ENCODE peak calls at places on chromosomes 7 and 10, in nine cellular contexts. One of them, this sample, is unnamed.

GRCh38 chr7:150450491-150450992 is at the start of gene GIMAP8:
- DNase-seq in upper lobe of left lung: peak
- DNase-seq in K562: no peak
- DNase-seq in omental fat pad: no peak
- DNase-seq in H9: no peak
- DNase-seq in endothelial cell: peak
- DNase-seq in AG10803: no peak
- DNase-seq in GM12878: no peak
- DNase-seq in brain microvascular endothelial cell: no peak
- DNase-seq in this sample: peak

GRCh38 chr10:103238506-103239252 is 7.0 kb upstream of the RPEL1 start:
- DNase-seq in K562: no peak
- DNase-seq in omental fat pad: no peak
- DNase-seq in endothelial cell: no peak
- DNase-seq in H9: peak
- DNase-seq in GM12878: no peak
- DNase-seq in brain microvascular endothelial cell: peak
- DNase-seq in AG10803: peak
- DNase-seq in upper lobe of left lung: peak
- DNase-seq in this sample: no peak

GRCh38 chr7:121244120-121244865 is 84.5 kb upstream of the WNT16 start:
- DNase-seq in upper lobe of left lung: no peak
- DNase-seq in omental fat pad: no peak
- DNase-seq in brain microvascular endothelial cell: no peak
- DNase-seq in GM12878: no peak
- DNase-seq in AG10803: peak
- DNase-seq in H9: no peak
- DNase-seq in K562: no peak
- DNase-seq in endothelial cell: no peak
- DNase-seq in this sample: no peak

GRCh38 chr10:29554660-29555059 is 80.1 kb downstream of the SVIL start:
- DNase-seq in brain microvascular endothelial cell: peak
- DNase-seq in GM12878: no peak
- DNase-seq in AG10803: peak
- DNase-seq in K562: no peak
- DNase-seq in endothelial cell: no peak
- DNase-seq in omental fat pad: no peak
- DNase-seq in H9: no peak
- DNase-seq in upper lobe of left lung: no peak
- DNase-seq in this sample: no peak

GRCh38 chr7:55593172-55593514 is 20.8 kb upstream of the VOPP1 start:
- DNase-seq in omental fat pad: no peak
- DNase-seq in endothelial cell: no peak
- DNase-seq in upper lobe of left lung: no peak
- DNase-seq in GM12878: no peak
- DNase-seq in brain microvascular endothelial cell: no peak
- DNase-seq in K562: peak
- DNase-seq in H9: no peak
- DNase-seq in AG10803: no peak
- DNase-seq in this sample: no peak

GRCh38 chr10:120456626-120457430 is at the start of gene PLPP4:
- DNase-seq in K562: peak
- DNase-seq in GM12878: no peak
- DNase-seq in omental fat pad: no peak
- DNase-seq in H9: peak
- DNase-seq in AG10803: no peak
- DNase-seq in brain microvascular endothelial cell: peak
- DNase-seq in upper lobe of left lung: no peak
- DNase-seq in endothelial cell: peak
- DNase-seq in this sample: no peak

GRCh38 chr7:81161459-81162075 is 242.7 kb upstream of the SEMA3C start:
- DNase-seq in endothelial cell: no peak
- DNase-seq in GM12878: no peak
- DNase-seq in upper lobe of left lung: no peak
- DNase-seq in H9: no peak
- DNase-seq in AG10803: peak
- DNase-seq in K562: peak
- DNase-seq in omental fat pad: no peak
- DNase-seq in brain microvascular endothelial cell: peak
- DNase-seq in this sample: peak

GRCh38 chr10:114821915-114822770 is 563 bp downstream of the FHIP2A start:
- DNase-seq in upper lobe of left lung: peak
- DNase-seq in K562: peak
- DNase-seq in omental fat pad: no peak
- DNase-seq in AG10803: peak
- DNase-seq in H9: peak
- DNase-seq in brain microvascular endothelial cell: peak
- DNase-seq in endothelial cell: peak
- DNase-seq in GM12878: no peak
- DNase-seq in this sample: peak

GRCh38 chr7:50613473-50613872 is 48.3 kb upstream of the DDC start:
- DNase-seq in H9: no peak
- DNase-seq in endothelial cell: no peak
- DNase-seq in brain microvascular endothelial cell: no peak
- DNase-seq in AG10803: no peak
- DNase-seq in omental fat pad: no peak
- DNase-seq in GM12878: no peak
- DNase-seq in upper lobe of left lung: no peak
- DNase-seq in K562: no peak
- DNase-seq in this sample: no peak

GRCh38 chr7:50612704-50613103 is 47.5 kb upstream of the DDC start:
- DNase-seq in omental fat pad: no peak
- DNase-seq in K562: no peak
- DNase-seq in brain microvascular endothelial cell: no peak
- DNase-seq in H9: no peak
- DNase-seq in GM12878: no peak
- DNase-seq in endothelial cell: no peak
- DNase-seq in AG10803: no peak
- DNase-seq in upper lobe of left lung: no peak
- DNase-seq in this sample: no peak

GRCh38 chr7:50618281-50618680 is 53.1 kb upstream of the DDC start:
- DNase-seq in upper lobe of left lung: no peak
- DNase-seq in H9: no peak
- DNase-seq in GM12878: no peak
- DNase-seq in endothelial cell: no peak
- DNase-seq in K562: no peak
- DNase-seq in AG10803: no peak
- DNase-seq in omental fat pad: no peak
- DNase-seq in brain microvascular endothelial cell: no peak
- DNase-seq in this sample: no peak

GRCh38 chr7:50615519-50615845 is 50.3 kb upstream of the DDC start:
- DNase-seq in endothelial cell: no peak
- DNase-seq in H9: no peak
- DNase-seq in omental fat pad: no peak
- DNase-seq in upper lobe of left lung: no peak
- DNase-seq in AG10803: no peak
- DNase-seq in GM12878: no peak
- DNase-seq in K562: no peak
- DNase-seq in brain microvascular endothelial cell: no peak
- DNase-seq in this sample: no peak

GRCh38 chr7:50614721-50615518 is 49.7 kb upstream of the DDC start:
- DNase-seq in omental fat pad: no peak
- DNase-seq in endothelial cell: no peak
- DNase-seq in GM12878: no peak
- DNase-seq in brain microvascular endothelial cell: no peak
- DNase-seq in H9: no peak
- DNase-seq in upper lobe of left lung: no peak
- DNase-seq in K562: no peak
- DNase-seq in AG10803: no peak
- DNase-seq in this sample: no peak
- TF ChIP-seq CTCF in omental fat pad: no peak
- TF ChIP-seq CTCF in endothelial cell: no peak
- TF ChIP-seq CTCF in GM12878: peak
- TF ChIP-seq CTCF in brain microvascular endothelial cell: peak
- TF ChIP-seq CTCF in H9: no peak
- TF ChIP-seq CTCF in upper lobe of left lung: no peak
- TF ChIP-seq CTCF in K562: peak
- TF ChIP-seq CTCF in AG10803: no peak
- TF ChIP-seq CTCF in this sample: no peak

DNA sequence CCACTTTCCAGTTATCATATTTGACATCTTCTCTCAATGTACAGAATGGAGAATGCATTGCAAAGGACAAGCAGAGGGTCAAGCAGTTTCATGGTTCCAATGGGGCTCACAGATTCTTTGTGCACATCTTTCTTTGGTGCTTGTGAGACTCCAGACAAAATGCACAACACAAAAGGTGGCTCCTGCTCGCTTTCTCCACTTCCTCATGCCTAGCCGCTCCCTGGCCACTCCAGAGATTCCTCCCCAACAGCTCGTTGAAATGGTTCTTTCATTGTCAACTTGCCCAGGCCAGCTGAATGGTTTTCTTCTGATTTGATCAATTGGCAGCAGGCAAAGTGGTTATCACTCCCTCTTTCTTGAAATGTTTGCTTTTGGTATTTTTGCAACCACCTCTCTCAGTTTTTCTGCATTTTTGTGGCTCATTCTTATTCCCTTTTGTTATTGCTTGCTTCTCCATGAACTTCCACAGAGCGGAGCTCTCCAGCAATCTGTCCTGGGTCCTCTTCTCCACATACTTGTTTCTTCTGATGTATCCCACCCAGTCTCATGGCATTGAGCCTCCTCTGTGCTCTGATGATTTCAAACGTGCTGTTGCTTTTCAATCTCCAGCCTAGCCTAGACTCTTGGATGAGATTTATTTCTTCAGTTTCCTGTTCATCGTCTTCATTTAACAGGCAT is 507.8 kb upstream of the MKI67 start:
- DNase-seq in omental fat pad: no peak
- DNase-seq in brain microvascular endothelial cell: no peak
- DNase-seq in K562: no peak
- DNase-seq in endothelial cell: no peak
- DNase-seq in H9: no peak
- DNase-seq in AG10803: no peak
- DNase-seq in GM12878: no peak
- DNase-seq in upper lobe of left lung: no peak
- DNase-seq in this sample: no peak
- TF ChIP-seq CTCF in omental fat pad: no peak
- TF ChIP-seq CTCF in brain microvascular endothelial cell: no peak
- TF ChIP-seq CTCF in K562: peak
- TF ChIP-seq CTCF in endothelial cell: no peak
- TF ChIP-seq CTCF in H9: peak
- TF ChIP-seq CTCF in AG10803: peak
- TF ChIP-seq CTCF in GM12878: no peak
- TF ChIP-seq CTCF in upper lobe of left lung: no peak
- TF ChIP-seq CTCF in this sample: no peak

GRCh38 chr7:82821037-82821436 is 341.6 kb downstream of the PCLO start:
- DNase-seq in brain microvascular endothelial cell: no peak
- DNase-seq in upper lobe of left lung: no peak
- DNase-seq in omental fat pad: no peak
- DNase-seq in AG10803: no peak
- DNase-seq in GM12878: no peak
- DNase-seq in endothelial cell: no peak
- DNase-seq in H9: no peak
- DNase-seq in K562: no peak
- DNase-seq in this sample: no peak

GRCh38 chr7:82818091-82818620 is 344.5 kb downstream of the PCLO start:
- DNase-seq in endothelial cell: no peak
- DNase-seq in GM12878: no peak
- DNase-seq in H9: no peak
- DNase-seq in AG10803: no peak
- DNase-seq in brain microvascular endothelial cell: no peak
- DNase-seq in K562: no peak
- DNase-seq in upper lobe of left lung: no peak
- DNase-seq in omental fat pad: no peak
- DNase-seq in this sample: no peak

GRCh38 chr7:82810558-82811259 is 352.0 kb downstream of the PCLO start:
- DNase-seq in omental fat pad: no peak
- DNase-seq in brain microvascular endothelial cell: peak
- DNase-seq in endothelial cell: peak
- DNase-seq in H9: no peak
- DNase-seq in GM12878: no peak
- DNase-seq in K562: no peak
- DNase-seq in AG10803: peak
- DNase-seq in upper lobe of left lung: no peak
- DNase-seq in this sample: peak

GRCh38 chr7:82816272-82816671 is 346.4 kb downstream of the PCLO start:
- DNase-seq in upper lobe of left lung: no peak
- DNase-seq in H9: no peak
- DNase-seq in brain microvascular endothelial cell: no peak
- DNase-seq in omental fat pad: no peak
- DNase-seq in AG10803: no peak
- DNase-seq in endothelial cell: no peak
- DNase-seq in GM12878: no peak
- DNase-seq in K562: no peak
- DNase-seq in this sample: no peak
- TF ChIP-seq CTCF in upper lobe of left lung: no peak
- TF ChIP-seq CTCF in H9: peak
- TF ChIP-seq CTCF in brain microvascular endothelial cell: peak
- TF ChIP-seq CTCF in omental fat pad: no peak
- TF ChIP-seq CTCF in AG10803: no peak
- TF ChIP-seq CTCF in endothelial cell: peak
- TF ChIP-seq CTCF in GM12878: no peak
- TF ChIP-seq CTCF in K562: no peak
- TF ChIP-seq CTCF in this sample: no peak

GRCh38 chr7:16420649-16421332 is 547 bp downstream of the CRPPA start:
- DNase-seq in GM12878: peak
- DNase-seq in K562: peak
- DNase-seq in AG10803: peak
- DNase-seq in brain microvascular endothelial cell: peak
- DNase-seq in upper lobe of left lung: peak
- DNase-seq in endothelial cell: peak
- DNase-seq in omental fat pad: no peak
- DNase-seq in H9: peak
- DNase-seq in this sample: peak
- TF ChIP-seq CTCF in GM12878: no peak
- TF ChIP-seq CTCF in K562: peak
- TF ChIP-seq CTCF in AG10803: peak
- TF ChIP-seq CTCF in brain microvascular endothelial cell: peak
- TF ChIP-seq CTCF in upper lobe of left lung: peak
- TF ChIP-seq CTCF in endothelial cell: no peak
- TF ChIP-seq CTCF in omental fat pad: no peak
- TF ChIP-seq CTCF in H9: peak
- TF ChIP-seq CTCF in this sample: no peak

GRCh38 chr7:100418930-100419659 is 9.4 kb downstream of the ZCWPW1 start:
- DNase-seq in omental fat pad: no peak
- DNase-seq in H9: no peak
- DNase-seq in GM12878: no peak
- DNase-seq in brain microvascular endothelial cell: no peak
- DNase-seq in upper lobe of left lung: no peak
- DNase-seq in endothelial cell: no peak
- DNase-seq in AG10803: peak
- DNase-seq in K562: no peak
- DNase-seq in this sample: no peak
- TF ChIP-seq CTCF in omental fat pad: no peak
- TF ChIP-seq CTCF in H9: no peak
- TF ChIP-seq CTCF in GM12878: peak
- TF ChIP-seq CTCF in brain microvascular endothelial cell: peak
- TF ChIP-seq CTCF in upper lobe of left lung: no peak
- TF ChIP-seq CTCF in endothelial cell: no peak
- TF ChIP-seq CTCF in AG10803: no peak
- TF ChIP-seq CTCF in K562: no peak
- TF ChIP-seq CTCF in this sample: no peak

GRCh38 chr10:127919418-127920191 is 12.7 kb downstream of the PTPRE start:
- DNase-seq in omental fat pad: no peak
- DNase-seq in brain microvascular endothelial cell: peak
- DNase-seq in endothelial cell: no peak
- DNase-seq in K562: no peak
- DNase-seq in GM12878: no peak
- DNase-seq in upper lobe of left lung: no peak
- DNase-seq in H9: peak
- DNase-seq in AG10803: peak
- DNase-seq in this sample: no peak
- TF ChIP-seq CTCF in omental fat pad: no peak
- TF ChIP-seq CTCF in brain microvascular endothelial cell: peak
- TF ChIP-seq CTCF in endothelial cell: no peak
- TF ChIP-seq CTCF in K562: no peak
- TF ChIP-seq CTCF in GM12878: peak
- TF ChIP-seq CTCF in upper lobe of left lung: no peak
- TF ChIP-seq CTCF in H9: peak
- TF ChIP-seq CTCF in AG10803: peak
- TF ChIP-seq CTCF in this sample: no peak

This sample was measured in lower leg skin.